ENCODE peak calls at places on chromosomes 5 and 9, in nine cellular contexts. D, S, J, K, G, O, W, Q and L are unnamed samples.

GRCh38 chr9:121750715-121751623 is 99.5 kb downstream of the DAB2IP start:
- DNase-seq in D (no peak), O (no peak), S (no peak), W (no peak), Q (no peak), K (no peak), J (no peak), G (no peak), L (no peak)

GRCh38 chr9:136695435-136695895 is 8.2 kb upstream of the AGPAT2 start:
- DNase-seq in O (no peak), D (peak; percentile 45), K (no peak), S (no peak), G (peak; percentile 86), J (no peak), Q (no peak), W (no peak), L (no peak)

GRCh38 chr5:147985593-147985992 is 78.2 kb upstream of the SPINK5 start:
- DNase-seq in D (no peak), Q (no peak), K (no peak), O (no peak), G (no peak), J (no peak), W (no peak), S (no peak), L (no peak)

GRCh38 chr9:85202596-85202995 is 533.1 kb downstream of the NTRK2 start:
- DNase-seq in Q (no peak), D (peak; percentile 33), S (no peak), W (no peak), O (no peak), J (no peak), G (no peak), K (no peak), L (no peak)

GRCh38 chr5:167229751-167230150 is 1061.7 kb upstream of the WWC1 start:
- DNase-seq in Q (no peak), O (no peak), K (no peak), G (no peak), S (no peak), J (no peak), W (no peak), D (peak; percentile 12), L (peak; percentile 38)

GRCh38 chr5:151239237-151239861 is 13.6 kb upstream of the GM2A start:
- DNase-seq in W (peak; percentile 73), O (no peak), S (peak; percentile 57), G (peak; percentile 83), Q (no peak), K (peak; percentile 42), D (peak; percentile 67), J (peak; percentile 59), L (no peak)

GRCh38 chr5:169656125-169656990 is 19.3 kb downstream of the DOCK2 start:
- DNase-seq in J (no peak), Q (peak; percentile 11), S (no peak), K (no peak), D (peak; percentile 65), G (peak; percentile 80), W (peak; percentile 73), O (peak; percentile 32), L (no peak)

GRCh38 chr9:38337095-38337494 is 55.4 kb upstream of the ALDH1B1 start:
- DNase-seq in J (no peak), G (no peak), D (no peak), K (no peak), S (no peak), O (no peak), Q (no peak), W (no peak), L (no peak)

GRCh38 chr9:91985692-91986091 is 35.7 kb upstream of the ROR2 start:
- DNase-seq in O (no peak), W (no peak), Q (no peak), K (no peak), G (no peak), J (no peak), D (no peak), S (no peak), L (no peak)

GRCh38 chr9:68546596-68547390 is 6.1 kb upstream of the TMEM252 start:
- DNase-seq in W (no peak), O (no peak), G (no peak), D (no peak), J (no peak), S (no peak), K (no peak), Q (no peak), L (no peak)

GRCh38 chr5:65832603-65833228 is 93.7 kb upstream of the ERBIN start:
- DNase-seq in Q (no peak), W (no peak), K (no peak), J (no peak), O (no peak), G (no peak), S (no peak), D (peak; percentile 72), L (no peak)

GRCh38 chr9:114281421-114282103 is 41.3 kb upstream of the ORM1 start:
- DNase-seq in J (no peak), K (no peak), W (no peak), S (no peak), Q (no peak), G (no peak), D (no peak), O (no peak), L (no peak)